ENCODE peak calls at places on chromosomes 16 and 17, in five cellular contexts. Y is pancreas, D is GM12864, J is neural progenitor cell, C is astrocyte of the spinal cord. Q is an unnamed sample.

GRCh38 chr17:31418773-31419350 is 27.4 kb downstream of the RAB11FIP4 start:
- DNase-seq in D (no peak), C (no peak), J (no peak), Y (no peak), Q (peak)

GRCh38 chr16:88700636-88701482 is 5.3 kb downstream of the RNF166 start:
- DNase-seq in D (no peak), Y (no peak), J (no peak), C (peak), Q (peak)

GRCh38 chr16:75296606-75297005 is 45.2 kb upstream of the BCAR1 start:
- DNase-seq in C (peak), Y (no peak), D (no peak), J (no peak), Q (peak)

GRCh38 chr17:17130077-17130844 is 75.9 kb downstream of the PLD6 start:
- DNase-seq in D (no peak), Y (peak), J (no peak), C (no peak), Q (no peak)

GRCh38 chr17:82458130-82458884 is at the start of gene NARF:
- DNase-seq in Y (peak), D (peak), C (peak), J (peak), Q (peak)

GRCh38 chr16:89471225-89471624 is 19.1 kb downstream of the ANKRD11 start:
- DNase-seq in C (peak), J (no peak), Y (no peak), D (no peak), Q (peak)

GRCh38 chr17:45031231-45032149 is 19.9 kb downstream of the DCAKD start:
- DNase-seq in C (no peak), D (no peak), J (no peak), Y (no peak), Q (no peak)

GRCh38 chr17:8556074-8556473 is 74.5 kb downstream of the MYH10 start:
- DNase-seq in C (no peak), J (no peak), D (no peak), Y (no peak), Q (peak)

GRCh38 chr17:3534881-3535252 is 22.7 kb downstream of the TRPV3 start:
- DNase-seq in J (peak), D (no peak), C (peak), Y (no peak), Q (peak)

GRCh38 chr16:65044861-65045260 is 77.0 kb downstream of the CDH11 start:
- DNase-seq in C (peak), D (no peak), J (no peak), Y (no peak), Q (peak)

GRCh38 chr16:89039756-89040155 is 53.9 kb upstream of the ACSF3 start:
- DNase-seq in Y (peak), J (no peak), D (no peak), C (no peak), Q (no peak)

GRCh38 chr16:70602831-70603230 is 43.5 kb upstream of the IL34 start:
- DNase-seq in Y (no peak), J (no peak), D (no peak), C (no peak), Q (no peak)

GRCh38 chr17:72111374-72111773 is 9.4 kb upstream of the SOX9 start:
- DNase-seq in D (no peak), C (no peak), Y (no peak), J (peak), Q (no peak)

GRCh38 chr17:68763551-68763950 is 162.4 kb upstream of the FAM20A start:
- DNase-seq in C (peak), J (no peak), D (no peak), Y (no peak), Q (peak)

GRCh38 chr16:74771656-74772315 is 2.8 kb downstream of the FA2H start:
- DNase-seq in J (no peak), D (peak), C (no peak), Y (no peak), Q (no peak)

GRCh38 chr17:55709984-55710383 is 12.7 kb downstream of the TMEM100 start:
- DNase-seq in C (no peak), D (no peak), Y (no peak), J (no peak), Q (peak)
- H3K4me3 ChIP-seq in C (no peak), D (no peak), Y (no peak), J (no peak), Q (no peak)

GRCh38 chr17:57957120-57957850 is 2.1 kb upstream of the CUEDC1 start:
- DNase-seq in D (no peak), Y (no peak), C (no peak), J (no peak), Q (no peak)

GRCh38 chr17:57954421-57955182 is 610 bp downstream of the CUEDC1 start:
- DNase-seq in D (no peak), J (peak), C (peak), Y (peak), Q (peak)

GRCh38 chr17:57956311-57957119 is 1.3 kb upstream of the CUEDC1 start:
- DNase-seq in Y (no peak), C (no peak), J (no peak), D (peak), Q (no peak)

GRCh38 chr17:57953703-57954420 is 1.4 kb downstream of the CUEDC1 start:
- DNase-seq in J (no peak), Y (no peak), C (no peak), D (no peak), Q (no peak)

DNA sequence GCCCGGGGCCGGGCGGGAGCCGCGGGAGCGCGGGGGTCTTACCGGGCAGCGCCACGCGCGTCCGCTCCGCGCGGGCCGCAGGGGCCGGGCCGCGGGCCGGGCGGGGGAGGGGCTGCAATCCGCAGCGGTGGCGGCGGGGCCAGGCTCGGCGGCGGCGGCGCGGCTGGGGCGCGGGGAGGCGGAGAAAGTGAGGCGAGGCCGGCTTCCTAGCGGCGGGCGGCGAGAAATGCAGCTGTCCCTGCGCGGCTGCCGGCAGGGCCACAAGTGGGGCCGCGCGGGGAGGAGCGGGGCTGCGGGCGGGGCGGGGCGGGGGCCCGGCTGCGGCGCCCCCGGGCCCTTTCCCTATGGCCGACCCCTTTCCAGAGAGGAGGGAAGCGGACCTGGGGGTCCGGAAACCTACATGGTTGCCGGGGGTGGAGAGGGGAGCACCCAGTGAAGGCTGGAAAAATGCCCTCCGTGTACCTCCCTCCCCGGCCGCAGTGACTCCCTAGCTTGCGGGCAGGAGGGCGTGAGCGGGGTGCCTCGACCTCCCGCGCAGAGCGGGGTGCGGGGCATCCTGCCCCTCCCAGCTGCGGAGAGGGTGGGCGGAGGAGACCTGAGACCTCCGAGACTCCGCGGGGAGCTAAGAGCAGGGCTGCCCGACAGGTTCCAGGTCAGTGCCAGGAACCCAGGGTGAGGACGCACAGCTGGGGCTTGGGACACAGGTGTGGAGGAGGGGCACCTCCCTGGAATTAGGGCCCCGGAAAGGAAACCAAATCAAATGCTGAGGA is at the start of gene CUEDC1:
- DNase-seq in D (no peak), Y (peak), C (peak), J (peak), Q (peak)
- TF ChIP-seq CTCF in D (peak), Y (no peak), C (peak), J (peak), Q (peak)

DNA sequence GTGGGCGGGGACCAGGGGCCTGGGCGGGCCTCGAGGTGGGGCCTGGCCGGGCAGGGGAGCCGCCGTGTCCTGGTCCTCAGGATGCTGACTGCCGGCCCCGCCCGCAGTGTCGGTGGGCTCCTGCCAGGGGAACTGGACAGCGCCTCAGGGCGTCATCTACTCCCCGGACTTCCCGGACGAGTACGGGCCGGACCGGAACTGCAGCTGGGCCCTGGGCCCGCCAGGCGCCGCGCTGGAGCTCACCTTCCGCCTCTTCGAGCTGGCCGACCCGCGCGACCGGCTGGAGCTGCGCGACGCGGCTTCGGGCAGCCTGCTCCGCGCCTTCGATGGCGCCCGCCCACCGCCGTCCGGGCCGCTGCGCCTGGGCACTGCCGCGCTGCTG is 2.4 kb upstream of the PAQR4 start:
- DNase-seq in J (peak), Y (peak), D (no peak), C (no peak), Q (no peak)
- H3K4me3 ChIP-seq in J (no peak), Y (no peak), D (peak), C (no peak), Q (no peak)

DNA sequence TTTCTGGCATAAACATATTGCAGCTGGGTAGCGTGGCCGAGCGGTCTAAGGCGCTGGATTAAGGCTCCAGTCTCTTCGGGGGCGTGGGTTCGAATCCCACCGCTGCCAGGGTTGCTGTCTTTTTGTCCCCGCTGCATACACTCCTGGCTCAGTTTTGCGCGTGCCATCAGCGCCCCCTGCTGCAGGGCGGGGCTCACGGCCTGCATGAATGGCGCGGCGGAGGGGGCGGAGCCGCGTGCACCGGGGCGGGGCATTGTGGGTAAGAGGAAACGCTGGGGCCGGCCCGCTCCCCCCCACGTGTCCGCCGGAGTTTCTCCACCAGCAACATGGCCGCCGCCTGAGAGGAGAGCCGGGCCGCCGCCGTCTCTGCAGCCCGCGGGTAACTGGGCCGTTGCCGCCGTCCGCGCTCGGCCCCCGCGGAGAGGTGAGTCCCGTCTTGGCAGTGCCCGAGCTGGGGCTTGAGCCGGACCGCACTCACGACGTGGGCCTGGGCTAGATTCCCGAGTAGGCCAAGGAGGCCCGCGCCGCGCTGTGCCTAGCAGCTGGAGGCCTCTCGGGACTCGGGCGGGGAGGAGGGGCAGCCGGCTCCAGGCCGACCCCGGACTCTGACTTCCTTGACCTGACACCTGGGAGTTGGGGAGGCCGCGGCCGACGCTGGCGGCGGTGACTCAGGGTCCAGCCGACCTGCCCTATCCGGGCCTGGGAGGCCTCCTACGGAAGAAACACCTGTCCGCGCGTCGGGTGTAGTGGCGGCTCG is at the start of gene POLR3E:
- DNase-seq in J (peak), C (peak), Y (peak), D (peak), Q (peak)
- TF ChIP-seq CTCF in J (peak), C (peak), Y (peak), D (peak), Q (peak)

GRCh38 chr17:64388961-64389565 is 1.6 kb downstream of the PECAM1 start:
- DNase-seq in J (no peak), D (no peak), Y (no peak), C (no peak), Q (no peak)
- H3K4me3 ChIP-seq in J (no peak), D (no peak), Y (no peak), C (no peak), Q (no peak)

GRCh38 chr17:76784926-76785325 is 47.0 kb downstream of the MFSD11 start:
- DNase-seq in D (no peak), Y (no peak), J (no peak), C (no peak), Q (no peak)

GRCh38 chr17:76783146-76783545 is 45.2 kb downstream of the MFSD11 start:
- DNase-seq in D (no peak), J (no peak), C (no peak), Y (no peak), Q (no peak)

DNA sequence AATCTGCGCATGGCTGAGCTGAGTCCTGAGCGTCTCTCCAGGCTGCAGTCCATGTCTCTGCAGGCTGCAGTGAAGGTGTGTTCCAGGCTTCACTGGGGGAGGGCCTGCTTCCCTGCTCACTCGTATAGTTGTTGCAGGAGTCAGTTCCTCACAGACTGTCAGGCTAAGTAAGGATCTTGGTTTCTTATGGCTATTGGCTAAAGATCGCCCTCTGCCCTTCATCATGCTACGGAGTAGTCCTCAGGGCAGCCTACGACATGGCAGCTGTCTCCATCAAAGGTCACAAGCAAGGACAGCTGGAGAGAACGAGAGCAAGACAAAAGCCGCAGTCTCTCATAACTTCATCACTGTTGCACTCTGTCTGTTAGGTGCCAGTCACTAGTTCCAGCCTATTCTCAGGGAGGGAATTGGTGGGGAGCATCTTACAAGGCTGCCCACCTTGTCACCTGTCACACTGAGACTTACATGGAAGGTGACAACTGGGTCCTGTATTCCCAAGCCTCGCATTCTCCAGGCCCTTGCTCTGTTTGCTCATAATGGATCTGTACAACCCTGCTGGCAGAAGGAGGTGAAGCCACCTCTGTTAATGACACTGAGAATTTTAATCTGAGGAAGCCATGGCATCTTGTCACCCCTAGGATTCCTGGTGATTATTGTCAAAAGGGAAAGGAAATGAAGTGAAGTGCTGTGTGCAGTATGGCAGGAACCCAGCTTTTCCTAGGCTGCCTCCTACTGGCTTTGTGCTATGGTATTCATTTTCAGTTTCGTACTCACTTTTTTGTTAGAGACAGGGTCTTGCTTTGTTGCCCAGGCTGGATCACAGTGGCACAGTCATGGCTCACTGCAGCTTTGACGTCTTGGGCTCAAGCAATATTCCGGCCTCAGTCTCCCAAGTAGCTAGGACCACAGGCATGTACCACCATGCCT is 43.4 kb downstream of the MFSD11 start:
- DNase-seq in Y (no peak), J (no peak), C (no peak), D (no peak), Q (no peak)
- TF ChIP-seq CTCF in Y (no peak), J (no peak), C (peak), D (peak), Q (no peak)

GRCh38 chr16:11354407-11354732 is 9.1 kb downstream of the RMI2 start:
- DNase-seq in C (no peak), J (no peak), D (no peak), Y (no peak), Q (no peak)
- H3K4me3 ChIP-seq in C (no peak), J (no peak), D (no peak), Y (no peak), Q (no peak)

GRCh38 chr17:56778898-56779297 is 54.8 kb downstream of the C17orf67 start:
- DNase-seq in C (no peak), D (no peak), J (no peak), Y (no peak), Q (no peak)
- TF ChIP-seq CTCF in C (no peak), D (no peak), J (no peak), Y (no peak), Q (no peak)

DNA sequence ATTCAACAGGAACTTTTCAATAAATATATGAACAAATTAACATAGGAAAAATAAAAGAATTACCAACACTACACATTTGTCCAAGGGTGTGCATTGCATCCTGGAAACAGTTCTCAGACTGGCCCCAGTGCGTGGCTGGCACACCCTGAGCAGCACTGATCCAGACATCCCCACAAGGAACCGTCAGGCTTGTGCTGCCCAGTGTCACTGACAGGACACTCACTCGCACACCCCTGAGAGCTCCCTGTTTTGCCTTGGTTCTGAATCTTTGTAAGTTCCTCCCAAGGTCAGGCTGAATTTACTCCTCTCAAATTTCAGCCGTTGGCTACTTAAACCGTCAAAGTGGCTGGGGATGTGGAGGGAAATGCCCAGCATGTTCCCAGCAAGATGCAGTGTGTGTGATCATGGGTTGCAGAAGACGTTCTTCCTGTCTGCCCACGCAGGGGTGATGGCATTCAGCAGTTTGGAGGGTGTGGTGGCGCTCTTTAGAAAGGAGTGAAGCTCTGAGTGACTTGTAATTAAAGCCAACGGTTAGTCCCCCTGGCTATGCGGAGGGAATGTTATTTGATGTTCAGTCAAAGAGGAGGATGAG is 1.7 kb downstream of the MT2A start:
- DNase-seq in Y (no peak), D (no peak), J (no peak), C (peak), Q (peak)
- H3K4me3 ChIP-seq in Y (no peak), D (peak), J (no peak), C (peak), Q (peak)